ENCODE peak calls at places on chromosome 4, in ten cellular contexts. U is LoVo; I is iPS DF 6.9; X is kidney; O is occipital lobe; C is stimulated activated CD8-positive, alpha-beta memory T cell treated with anti-CD3 and anti-CD28 coated beads, Interleukin-15, amount 100 ng/mL, for 1 hour; F is mesothelial cell of epicardium; G is suprapubic skin; T is CD4-positive, alpha-beta memory T cell; R is lower leg skin. H is an unnamed sample.

GRCh38 chr4:81069706-81070331 is 39.3 kb downstream of the BMP3 start:
- DNase-seq in F (peak), I (peak), G (peak), C (peak), R (peak), T (peak), O (peak), U (peak), X (no peak), H (peak)

GRCh38 chr4:164215113-164215741 is 538.7 kb upstream of the SMIM31 start:
- DNase-seq in O (no peak), F (no peak), X (no peak), R (no peak), I (no peak), G (no peak), C (no peak), T (no peak), U (no peak), H (no peak)

GRCh38 chr4:36533944-36534343 is 252.5 kb downstream of the DTHD1 start:
- DNase-seq in O (no peak), C (no peak), F (no peak), G (no peak), T (no peak), I (no peak), X (no peak), R (no peak), U (no peak), H (no peak)

GRCh38 chr4:40586729-40587128 is 42.9 kb downstream of the RBM47 start:
- DNase-seq in G (no peak), O (no peak), F (no peak), R (no peak), C (no peak), T (no peak), X (no peak), I (no peak), U (no peak), H (no peak)

GRCh38 chr4:188976644-188977115 is 837.4 kb downstream of the TRIML1 start:
- DNase-seq in O (no peak), U (no peak), C (no peak), X (no peak), R (no peak), F (no peak), T (no peak), I (peak), G (no peak), H (peak)

GRCh38 chr4:69760455-69760854 is at the start of gene SULT1B1:
- DNase-seq in X (no peak), C (peak), G (no peak), O (no peak), U (peak), F (no peak), T (peak), R (peak), I (no peak), H (no peak)

GRCh38 chr4:71470547-71470946 is 131.7 kb downstream of the SLC4A4 start:
- DNase-seq in X (no peak), I (no peak), G (no peak), C (no peak), T (no peak), U (no peak), R (no peak), O (no peak), F (no peak), H (no peak)

GRCh38 chr4:95362906-95363578 is 185.7 kb downstream of the UNC5C start:
- DNase-seq in O (no peak), T (no peak), R (no peak), G (no peak), C (no peak), I (no peak), X (no peak), F (no peak), U (no peak), H (peak)

GRCh38 chr4:67940505-67940904 is 22.8 kb downstream of the TMPRSS11A start:
- DNase-seq in I (no peak), R (no peak), F (no peak), T (no peak), X (no peak), O (no peak), C (no peak), G (no peak), U (no peak), H (no peak)

GRCh38 chr4:46508216-46508615 is 118.3 kb upstream of the GABRA2 start:
- DNase-seq in I (no peak), U (no peak), X (no peak), F (no peak), O (no peak), R (no peak), C (no peak), G (no peak), T (no peak), H (no peak)

GRCh38 chr4:125481334-125481733 is 166.6 kb downstream of the FAT4 start:
- DNase-seq in F (no peak), G (no peak), R (no peak), C (no peak), X (no peak), O (no peak), T (no peak), U (no peak), I (no peak), H (no peak)

GRCh38 chr4:95087657-95088455 is 330.1 kb downstream of the BMPR1B start:
- DNase-seq in T (no peak), I (no peak), G (no peak), O (no peak), R (no peak), U (peak), F (no peak), X (no peak), C (no peak), H (no peak)

GRCh38 chr4:9771069-9771468 is 10.4 kb upstream of the DRD5 start:
- DNase-seq in O (no peak), C (no peak), G (no peak), T (no peak), X (no peak), I (no peak), R (no peak), F (no peak), U (no peak), H (no peak)

GRCh38 chr4:168648929-168649328 is 152.1 kb downstream of the PALLD start:
- DNase-seq in O (no peak), I (no peak), G (no peak), C (no peak), T (no peak), R (no peak), U (no peak), F (no peak), X (no peak), H (no peak)

GRCh38 chr4:113683143-113683542 is 78.4 kb downstream of the CAMK2D start:
- DNase-seq in F (no peak), O (no peak), X (no peak), U (no peak), G (no peak), R (no peak), I (no peak), T (peak), C (peak), H (no peak)

GRCh38 chr4:54746228-54746627 is 88.5 kb downstream of the KIT start:
- DNase-seq in G (no peak), O (no peak), C (no peak), U (peak), X (no peak), F (no peak), R (no peak), T (no peak), I (no peak), H (no peak)

GRCh38 chr4:20658456-20658855 is 41.8 kb upstream of the PACRGL start:
- DNase-seq in F (no peak), T (no peak), O (no peak), R (no peak), C (no peak), G (no peak), I (no peak), U (no peak), X (no peak), H (no peak)

GRCh38 chr4:151962138-151962845 is 201.5 kb upstream of the GATB start:
- DNase-seq in I (no peak), R (no peak), C (no peak), X (no peak), T (no peak), O (no peak), F (no peak), G (no peak), U (no peak), H (no peak)

GRCh38 chr4:76426272-76426671 is 5.3 kb upstream of the CCDC158 start:
- DNase-seq in G (no peak), O (no peak), U (no peak), X (no peak), C (no peak), I (no peak), T (no peak), F (no peak), R (no peak), H (no peak)

GRCh38 chr4:149345424-149345823 is 470.2 kb downstream of the IQCM start:
- DNase-seq in R (no peak), O (no peak), I (no peak), C (no peak), F (no peak), X (no peak), U (no peak), G (no peak), T (no peak), H (no peak)

GRCh38 chr4:6017030-6017429 is 1.2 kb downstream of the C4orf50 start:
- DNase-seq in O (no peak), U (peak), G (no peak), T (no peak), X (no peak), R (no peak), C (no peak), F (no peak), I (no peak), H (no peak)

GRCh38 chr4:152785639-152786517 is 6.1 kb downstream of the ARFIP1 start:
- DNase-seq in R (no peak), G (no peak), U (no peak), O (no peak), X (no peak), T (no peak), I (no peak), C (no peak), F (no peak), H (no peak)

GRCh38 chr4:138438608-138439007 is 196.5 kb upstream of the SLC7A11 start:
- DNase-seq in C (no peak), X (no peak), G (no peak), I (no peak), U (no peak), F (no peak), R (no peak), T (no peak), O (no peak), H (no peak)